ENCODE peak calls at places on chromosomes 3 and 15, in five cellular contexts. One of them, this sample, is unnamed.

GRCh38 chr3:144687862-144688261 is 716.2 kb downstream of the DIPK2A start:
- DNase-seq in effector memory CD4-positive, alpha-beta T cell: no peak
- DNase-seq in heart left ventricle: no peak
- DNase-seq in HAP-1: no peak
- DNase-seq in tibial nerve: no peak
- DNase-seq in this sample: no peak

GRCh38 chr15:41872166-41872747 is 21.6 kb downstream of the SPTBN5 start:
- DNase-seq in effector memory CD4-positive, alpha-beta T cell: no peak
- DNase-seq in heart left ventricle: no peak
- DNase-seq in HAP-1: no peak
- DNase-seq in tibial nerve: no peak
- DNase-seq in this sample: no peak

GRCh38 chr3:169619793-169620192 is 43.7 kb downstream of the MECOM start:
- DNase-seq in effector memory CD4-positive, alpha-beta T cell: no peak
- DNase-seq in heart left ventricle: no peak
- DNase-seq in HAP-1: no peak
- DNase-seq in tibial nerve: no peak
- DNase-seq in this sample: no peak

GRCh38 chr3:103791786-103792515 is 1357.1 kb downstream of the ZPLD1 start:
- DNase-seq in effector memory CD4-positive, alpha-beta T cell: no peak
- DNase-seq in heart left ventricle: no peak
- DNase-seq in HAP-1: no peak
- DNase-seq in tibial nerve: no peak
- DNase-seq in this sample: no peak

GRCh38 chr3:80970292-80970691 is 791.2 kb downstream of the GBE1 start:
- DNase-seq in effector memory CD4-positive, alpha-beta T cell: no peak
- DNase-seq in heart left ventricle: no peak
- DNase-seq in HAP-1: no peak
- DNase-seq in tibial nerve: no peak
- DNase-seq in this sample: no peak

GRCh38 chr3:44077267-44077666 is 164.4 kb upstream of the TOPAZ1 start:
- DNase-seq in effector memory CD4-positive, alpha-beta T cell: no peak
- DNase-seq in heart left ventricle: no peak
- DNase-seq in HAP-1: no peak
- DNase-seq in tibial nerve: no peak
- DNase-seq in this sample: no peak

GRCh38 chr3:46904303-46905190 is 27.0 kb downstream of the PTH1R start:
- DNase-seq in effector memory CD4-positive, alpha-beta T cell: no peak
- DNase-seq in heart left ventricle: peak; percentile 24
- DNase-seq in HAP-1: no peak
- DNase-seq in tibial nerve: no peak
- DNase-seq in this sample: no peak

GRCh38 chr3:63593779-63594178 is 58.7 kb upstream of the SNTN start:
- DNase-seq in effector memory CD4-positive, alpha-beta T cell: no peak
- DNase-seq in heart left ventricle: no peak
- DNase-seq in HAP-1: no peak
- DNase-seq in tibial nerve: no peak
- DNase-seq in this sample: no peak

GRCh38 chr3:31692714-31693113 is 160.0 kb downstream of the STT3B start:
- DNase-seq in effector memory CD4-positive, alpha-beta T cell: no peak
- DNase-seq in heart left ventricle: no peak
- DNase-seq in HAP-1: no peak
- DNase-seq in tibial nerve: no peak
- DNase-seq in this sample: no peak

GRCh38 chr3:129794319-129795201 is 99.0 kb downstream of the TMCC1 start:
- DNase-seq in effector memory CD4-positive, alpha-beta T cell: no peak
- DNase-seq in heart left ventricle: peak; percentile 65
- DNase-seq in HAP-1: peak; percentile 72
- DNase-seq in tibial nerve: no peak
- DNase-seq in this sample: peak; percentile 15

GRCh38 chr3:18712713-18713575 is 287.8 kb upstream of the SATB1 start:
- DNase-seq in effector memory CD4-positive, alpha-beta T cell: no peak
- DNase-seq in heart left ventricle: no peak
- DNase-seq in HAP-1: no peak
- DNase-seq in tibial nerve: no peak
- DNase-seq in this sample: peak; percentile 20

DNA sequence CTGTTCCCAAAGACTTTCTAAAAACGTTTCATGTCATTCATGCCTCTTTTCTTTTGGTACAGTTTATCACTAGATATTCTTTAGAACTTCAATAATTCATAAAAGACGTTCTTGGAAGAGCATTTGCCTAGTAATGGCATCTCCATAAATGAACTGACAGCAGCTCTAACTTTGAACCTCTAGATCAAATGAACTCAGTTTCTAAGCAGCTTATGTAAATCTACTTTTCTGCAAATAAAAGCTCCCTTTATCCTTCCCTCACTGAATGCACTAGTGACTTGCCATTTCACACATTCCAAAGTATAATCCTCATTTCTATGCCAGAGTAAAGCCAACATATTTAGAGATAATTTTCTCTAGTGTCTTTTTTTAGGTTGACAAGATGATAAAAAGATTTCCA is 85.2 kb downstream of the ZMAT3 start:
- DNase-seq in effector memory CD4-positive, alpha-beta T cell: no peak
- DNase-seq in heart left ventricle: no peak
- DNase-seq in HAP-1: peak; percentile 97
- DNase-seq in tibial nerve: no peak
- DNase-seq in this sample: no peak
- H3K9me3 ChIP-seq in effector memory CD4-positive, alpha-beta T cell: peaks cover 8% of the 10 kb centered on the region
- H3K9me3 ChIP-seq in heart left ventricle: peaks cover 39% of the 10 kb centered on the region
- H3K9me3 ChIP-seq in HAP-1: peaks cover 20% of the 10 kb centered on the region
- H3K9me3 ChIP-seq in tibial nerve: no peaks in the 10 kb centered on the region
- H3K9me3 ChIP-seq in this sample: peaks cover 29% of the 10 kb centered on the region

GRCh38 chr15:25226360-25226759 is 212.5 kb downstream of the UBE3A start:
- DNase-seq in effector memory CD4-positive, alpha-beta T cell: no peak
- DNase-seq in heart left ventricle: peak; percentile 59
- DNase-seq in HAP-1: no peak
- DNase-seq in tibial nerve: no peak
- DNase-seq in this sample: no peak
- H3K9me3 ChIP-seq in effector memory CD4-positive, alpha-beta T cell: peaks cover 4% of the 10 kb centered on the region
- H3K9me3 ChIP-seq in heart left ventricle: peaks cover 9% of the 10 kb centered on the region
- H3K9me3 ChIP-seq in HAP-1: no peaks in the 10 kb centered on the region
- H3K9me3 ChIP-seq in tibial nerve: no peaks in the 10 kb centered on the region
- H3K9me3 ChIP-seq in this sample: peaks cover 18% of the 10 kb centered on the region

DNA sequence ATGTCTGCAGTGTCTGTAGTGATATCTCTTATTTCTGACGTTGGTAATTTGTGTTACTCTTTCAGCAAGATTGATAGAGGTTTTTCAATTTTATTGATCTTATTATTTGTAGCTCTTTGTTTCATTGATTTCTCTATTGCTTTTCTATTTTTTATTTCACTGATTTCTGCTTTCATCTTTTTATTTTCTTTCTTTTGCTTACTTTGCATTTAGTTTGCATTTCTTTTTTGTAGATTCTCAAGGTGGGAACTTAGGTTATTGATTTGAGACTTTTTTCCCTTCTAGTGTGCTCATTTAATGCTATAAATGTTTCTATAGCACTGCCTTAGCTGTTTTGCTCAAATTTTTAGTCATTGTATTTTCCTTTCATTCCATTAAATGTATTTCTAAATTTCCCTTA is 49.5 kb upstream of the GABRG3 start:
- DNase-seq in effector memory CD4-positive, alpha-beta T cell: no peak
- DNase-seq in heart left ventricle: no peak
- DNase-seq in HAP-1: no peak
- DNase-seq in tibial nerve: no peak
- DNase-seq in this sample: no peak
- H3K9me3 ChIP-seq in effector memory CD4-positive, alpha-beta T cell: no peaks in the 10 kb centered on the region
- H3K9me3 ChIP-seq in heart left ventricle: peaks cover 29% of the 10 kb centered on the region
- H3K9me3 ChIP-seq in HAP-1: no peaks in the 10 kb centered on the region
- H3K9me3 ChIP-seq in tibial nerve: no peaks in the 10 kb centered on the region
- H3K9me3 ChIP-seq in this sample: no peaks in the 10 kb centered on the region

GRCh38 chr3:177610262-177610661 is 413.0 kb upstream of the TBL1XR1 start:
- DNase-seq in effector memory CD4-positive, alpha-beta T cell: no peak
- DNase-seq in heart left ventricle: no peak
- DNase-seq in HAP-1: no peak
- DNase-seq in tibial nerve: no peak
- DNase-seq in this sample: no peak

GRCh38 chr3:177607596-177607995 is 410.3 kb upstream of the TBL1XR1 start:
- DNase-seq in effector memory CD4-positive, alpha-beta T cell: no peak
- DNase-seq in heart left ventricle: no peak
- DNase-seq in HAP-1: no peak
- DNase-seq in tibial nerve: no peak
- DNase-seq in this sample: no peak

GRCh38 chr3:177609613-177610012 is 412.3 kb upstream of the TBL1XR1 start:
- DNase-seq in effector memory CD4-positive, alpha-beta T cell: no peak
- DNase-seq in heart left ventricle: no peak
- DNase-seq in HAP-1: no peak
- DNase-seq in tibial nerve: no peak
- DNase-seq in this sample: no peak

GRCh38 chr3:177606891-177607290 is 409.6 kb upstream of the TBL1XR1 start:
- DNase-seq in effector memory CD4-positive, alpha-beta T cell: no peak
- DNase-seq in heart left ventricle: no peak
- DNase-seq in HAP-1: no peak
- DNase-seq in tibial nerve: no peak
- DNase-seq in this sample: no peak

GRCh38 chr3:177608443-177608842 is 411.2 kb upstream of the TBL1XR1 start:
- DNase-seq in effector memory CD4-positive, alpha-beta T cell: no peak
- DNase-seq in heart left ventricle: no peak
- DNase-seq in HAP-1: no peak
- DNase-seq in tibial nerve: no peak
- DNase-seq in this sample: no peak
- H3K9me3 ChIP-seq in effector memory CD4-positive, alpha-beta T cell: no peaks in the 10 kb centered on the region
- H3K9me3 ChIP-seq in heart left ventricle: no peaks in the 10 kb centered on the region
- H3K9me3 ChIP-seq in HAP-1: no peaks in the 10 kb centered on the region
- H3K9me3 ChIP-seq in tibial nerve: no peaks in the 10 kb centered on the region
- H3K9me3 ChIP-seq in this sample: no peaks in the 10 kb centered on the region

DNA sequence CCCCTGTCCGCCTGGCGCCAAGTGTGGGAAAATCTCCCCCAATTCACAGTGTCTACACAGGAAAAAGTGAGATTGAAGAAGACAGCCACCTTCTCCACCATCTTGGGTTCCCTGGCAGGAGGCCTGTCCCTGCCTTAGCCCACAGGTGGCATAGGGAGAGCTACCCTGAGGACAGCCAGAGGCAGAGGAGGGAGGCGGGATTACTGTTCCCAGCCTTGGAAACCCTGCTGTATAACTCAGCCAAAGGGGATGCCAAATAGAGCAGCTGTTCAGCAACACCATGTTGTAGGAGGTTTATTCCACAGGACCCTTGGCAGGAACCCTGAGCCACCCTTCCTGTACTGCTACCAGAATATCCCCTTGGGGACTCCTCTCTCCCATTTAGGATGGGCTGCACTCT is 54.8 kb downstream of the PAK2 start:
- DNase-seq in effector memory CD4-positive, alpha-beta T cell: no peak
- DNase-seq in heart left ventricle: no peak
- DNase-seq in HAP-1: no peak
- DNase-seq in tibial nerve: no peak
- DNase-seq in this sample: no peak
- H3K9me3 ChIP-seq in effector memory CD4-positive, alpha-beta T cell: no peaks in the 10 kb centered on the region
- H3K9me3 ChIP-seq in heart left ventricle: no peaks in the 10 kb centered on the region
- H3K9me3 ChIP-seq in HAP-1: no peaks in the 10 kb centered on the region
- H3K9me3 ChIP-seq in tibial nerve: no peaks in the 10 kb centered on the region
- H3K9me3 ChIP-seq in this sample: peaks cover 4% of the 10 kb centered on the region